ENCODE peak calls at places on chromosome 5, in seven cellular contexts. G is lower leg skin, O is RWPE1, N is A549, I is hippocampal formation, X is RCC 7860, Z is hypothalamus. T is an unnamed sample.

GRCh38 chr5:9156282-9156681 is 389.6 kb downstream of the SEMA5A start:
- DNase-seq in G (peak; percentile 87), O (peak; percentile 8), N (no peak), I (no peak), X (peak; percentile 59), Z (no peak), T (no peak)

GRCh38 chr5:137737349-137738256 is 1.7 kb upstream of the KLHL3 start:
- DNase-seq in G (no peak), O (no peak), N (no peak), I (no peak), X (no peak), Z (no peak), T (no peak)

GRCh38 chr5:143213231-143213850 is 190.1 kb downstream of the NR3C1 start:
- DNase-seq in G (no peak), O (no peak), N (no peak), I (no peak), X (no peak), Z (no peak), T (no peak)

GRCh38 chr5:8633706-8634105 is 764.8 kb downstream of the MTRR start:
- DNase-seq in G (no peak), O (no peak), N (no peak), I (no peak), X (peak; percentile 84), Z (no peak), T (no peak)

GRCh38 chr5:96838483-96839395 is 31.0 kb upstream of the ERAP1 start:
- DNase-seq in G (no peak), O (no peak), N (no peak), I (no peak), X (no peak), Z (no peak), T (no peak)

GRCh38 chr5:54883374-54884194 is 101.8 kb downstream of the ESM1 start:
- DNase-seq in G (peak; percentile 91), O (peak; percentile 56), N (no peak), I (no peak), X (no peak), Z (no peak), T (no peak)

GRCh38 chr5:135020111-135020895 is 13.7 kb downstream of the PITX1 start:
- DNase-seq in G (peak; percentile 74), O (no peak), N (peak; percentile 35), I (no peak), X (no peak), Z (no peak), T (no peak)

GRCh38 chr5:158463971-158464370 is 605.0 kb upstream of the CLINT1 start:
- DNase-seq in G (peak; percentile 93), O (peak; percentile 52), N (no peak), I (no peak), X (no peak), Z (no peak), T (no peak)

GRCh38 chr5:139635606-139636206 is 12.4 kb upstream of the CXXC5 start:
- DNase-seq in G (peak; percentile 94), O (peak; percentile 71), N (no peak), I (peak; percentile 39), X (peak; percentile 93), Z (no peak), T (no peak)

GRCh38 chr5:150490296-150490669 is 17.6 kb upstream of the NDST1 start:
- DNase-seq in G (no peak), O (no peak), N (no peak), I (no peak), X (no peak), Z (no peak), T (no peak)

GRCh38 chr5:472656-473343 is 29.8 kb downstream of the EXOC3 start:
- DNase-seq in G (peak; percentile 96), O (peak; percentile 95), N (peak; percentile 84), I (peak; percentile 77), X (peak; percentile 77), Z (peak; percentile 84), T (peak; percentile 88)

GRCh38 chr5:142597546-142598337 is 88.1 kb downstream of the FGF1 start:
- DNase-seq in G (no peak), O (peak; percentile 76), N (peak; percentile 50), I (no peak), X (peak; percentile 77), Z (no peak), T (peak; percentile 63)

GRCh38 chr5:33332804-33333203 is 108.0 kb upstream of the TARS1 start:
- DNase-seq in G (no peak), O (no peak), N (no peak), I (no peak), X (no peak), Z (no peak), T (no peak)

GRCh38 chr5:94499806-94500205 is 118.6 kb downstream of the KIAA0825 start:
- DNase-seq in G (no peak), O (no peak), N (no peak), I (no peak), X (no peak), Z (no peak), T (no peak)

GRCh38 chr5:164073013-164073535 is 567.7 kb downstream of the MAT2B start:
- DNase-seq in G (no peak), O (no peak), N (no peak), I (no peak), X (no peak), Z (no peak), T (no peak)

GRCh38 chr5:89010512-89010911 is 127.5 kb upstream of the MEF2C start:
- DNase-seq in G (no peak), O (no peak), N (no peak), I (no peak), X (no peak), Z (no peak), T (no peak)

GRCh38 chr5:165502893-165503696 is 1997.7 kb downstream of the MAT2B start:
- DNase-seq in G (no peak), O (no peak), N (no peak), I (peak; percentile 13), X (no peak), Z (no peak), T (no peak)

GRCh38 chr5:158797498-158797845 is 302.2 kb downstream of the EBF1 start:
- DNase-seq in G (no peak), O (no peak), N (no peak), I (no peak), X (no peak), Z (no peak), T (no peak)

GRCh38 chr5:10376530-10376929 is 23.0 kb downstream of the MARCHF6 start:
- DNase-seq in G (no peak), O (no peak), N (no peak), I (no peak), X (no peak), Z (no peak), T (no peak)

T was measured in caudate nucleus.